ENCODE peak calls at places on chromosomes 2 and 18, in seven cellular contexts. M is iPS-NIHi11; X is DMS153; R is ACHN; W is foreskin fibroblast; N is lower lobe of right lung; E is activated CD8-positive, alpha-beta memory T cell treated with anti-CD3 and anti-CD28 coated beads for 24 hours. G is an unnamed sample.

GRCh38 chr2:28639836-28640235 is 111.8 kb upstream of the PPP1CB start:
- DNase-seq in M (no peak), X (peak; percentile 64), R (no peak), W (no peak), N (no peak), E (no peak), G (no peak)

GRCh38 chr2:229344151-229344551 is 73.1 kb upstream of the PID1 start:
- DNase-seq in M (no peak), X (peak; percentile 71), R (no peak), W (peak; percentile 88), N (no peak), E (no peak), G (peak; percentile 54)

GRCh38 chr18:22314406-22314805 is 103.3 kb downstream of the CTAGE1 start:
- DNase-seq in M (no peak), X (no peak), R (no peak), W (peak; percentile 77), N (no peak), E (no peak), G (peak; percentile 85)

GRCh38 chr2:70554338-70554892 is 789 bp upstream of the TGFA start:
- DNase-seq in M (no peak), X (no peak), R (no peak), W (no peak), N (no peak), E (no peak), G (no peak)

GRCh38 chr2:127174176-127174575 is 45.9 kb downstream of the CYP27C1 start:
- DNase-seq in M (peak; percentile 70), X (no peak), R (peak; percentile 57), W (peak; percentile 26), N (no peak), E (no peak), G (peak; percentile 41)

GRCh38 chr2:30237346-30238142 is 6.2 kb downstream of the LBH start:
- DNase-seq in M (no peak), X (no peak), R (no peak), W (no peak), N (no peak), E (peak; percentile 74), G (no peak)

GRCh38 chr18:14912967-14913366 is 165.0 kb downstream of the ANKRD30B start:
- DNase-seq in M (no peak), X (no peak), R (no peak), W (no peak), N (no peak), E (no peak), G (peak; percentile 79)

GRCh38 chr2:36459725-36460137 is 104.2 kb downstream of the CRIM1 start:
- DNase-seq in M (peak; percentile 56), X (peak; percentile 71), R (peak; percentile 85), W (no peak), N (no peak), E (no peak), G (peak; percentile 26)

GRCh38 chr2:65869286-65869685 is 436.9 kb upstream of the SPRED2 start:
- DNase-seq in M (no peak), X (no peak), R (no peak), W (no peak), N (no peak), E (no peak), G (no peak)

GRCh38 chr2:27296466-27296865 is 11.8 kb downstream of the UCN start:
- DNase-seq in M (no peak), X (no peak), R (no peak), W (no peak), N (no peak), E (no peak), G (no peak)

GRCh38 chr2:84846041-84846663 is 34.7 kb downstream of the TRABD2A start:
- DNase-seq in M (no peak), X (no peak), R (no peak), W (no peak), N (no peak), E (peak; percentile 62), G (no peak)

GRCh38 chr2:19881866-19882265 is 19.9 kb downstream of the TTC32 start:
- DNase-seq in M (no peak), X (no peak), R (no peak), W (no peak), N (no peak), E (peak; percentile 26), G (no peak)

GRCh38 chr2:43127208-43127940 is 99.0 kb downstream of the ZFP36L2 start:
- DNase-seq in M (peak; percentile 92), X (no peak), R (no peak), W (no peak), N (peak; percentile 91), E (peak; percentile 98), G (peak; percentile 46)

GRCh38 chr2:179543361-179543901 is 278.8 kb upstream of the SESTD1 start:
- DNase-seq in M (no peak), X (peak; percentile 89), R (no peak), W (peak; percentile 32), N (no peak), E (no peak), G (no peak)

GRCh38 chr2:118834440-118834810 is 13.0 kb downstream of the EN1 start:
- DNase-seq in M (peak; percentile 42), X (no peak), R (no peak), W (no peak), N (no peak), E (no peak), G (peak; percentile 78)

GRCh38 chr2:73265298-73266060 is 18.8 kb downstream of the FBXO41 start:
- DNase-seq in M (no peak), X (no peak), R (no peak), W (no peak), N (no peak), E (no peak), G (no peak)

GRCh38 chr2:27931361-27931937 is 40.9 kb downstream of the BABAM2 start:
- DNase-seq in M (no peak), X (no peak), R (no peak), W (no peak), N (no peak), E (no peak), G (no peak)

GRCh38 chr2:199463000-199463692 is 5.4 kb upstream of the SATB2 start:
- DNase-seq in M (peak; percentile 81), X (peak; percentile 36), R (peak; percentile 86), W (peak; percentile 58), N (peak; percentile 77), E (no peak), G (peak; percentile 83)

GRCh38 chr2:80304522-80304878 is at the start of gene LRRTM1:
- DNase-seq in M (peak; percentile 25), X (no peak), R (peak; percentile 9), W (no peak), N (no peak), E (no peak), G (peak; percentile 12)

GRCh38 chr18:32767400-32767799 is 5.4 kb downstream of the KLHL14 start:
- DNase-seq in M (no peak), X (no peak), R (no peak), W (no peak), N (no peak), E (no peak), G (no peak)

GRCh38 chr18:11947214-11948119 is 33.8 kb upstream of the IMPA2 start:
- DNase-seq in M (peak; percentile 70), X (peak; percentile 39), R (peak; percentile 88), W (peak; percentile 98), N (peak; percentile 98), E (peak; percentile 82), G (peak; percentile 96)

GRCh38 chr2:108940156-108940555 is 48.9 kb downstream of the EDAR start:
- DNase-seq in M (no peak), X (no peak), R (no peak), W (no peak), N (no peak), E (no peak), G (no peak)

GRCh38 chr18:76464281-76465259 is 30.5 kb downstream of the ZNF516 start:
- DNase-seq in M (no peak), X (no peak), R (no peak), W (no peak), N (no peak), E (peak; percentile 54), G (no peak)

GRCh38 chr2:100752628-100753333 is 67.2 kb upstream of the NPAS2 start:
- DNase-seq in M (no peak), X (no peak), R (peak; percentile 28), W (peak; percentile 81), N (no peak), E (no peak), G (no peak)

GRCh38 chr2:10235099-10235908 is 67.4 kb upstream of the HPCAL1 start:
- DNase-seq in M (no peak), X (no peak), R (no peak), W (no peak), N (peak; percentile 38), E (no peak), G (peak; percentile 82)

GRCh38 chr2:82254728-82255127 is 1950.2 kb upstream of the LRRTM1 start:
- DNase-seq in M (no peak), X (no peak), R (no peak), W (no peak), N (no peak), E (no peak), G (no peak)

GRCh38 chr2:98912957-98913915 is 22.8 kb downstream of the CRACDL start:
- DNase-seq in M (no peak), X (no peak), R (peak; percentile 67), W (no peak), N (no peak), E (peak; percentile 53), G (peak; percentile 66)

GRCh38 chr2:202790676-202791075 is 80.9 kb downstream of the ICA1L start:
- DNase-seq in M (no peak), X (no peak), R (no peak), W (no peak), N (no peak), E (no peak), G (no peak)

GRCh38 chr18:59706499-59706898 is 9.3 kb upstream of the CCBE1 start:
- DNase-seq in M (no peak), X (no peak), R (no peak), W (no peak), N (no peak), E (no peak), G (no peak)

G was measured in MG63.